ENCODE peak calls at places on chromosome 11, in five cellular contexts. One of them, this sample, is unnamed.

GRCh38 chr11:61075891-61076290 is 26.4 kb upstream of the CD5 start:
- DNase-seq in GM12891: no peak
- DNase-seq in IMR-90: peak
- DNase-seq in stomach: peak
- DNase-seq in HepG2: peak
- DNase-seq in this sample: peak

GRCh38 chr11:22808559-22809197 is 20.9 kb downstream of the SVIP start:
- DNase-seq in GM12891: no peak
- DNase-seq in IMR-90: no peak
- DNase-seq in stomach: no peak
- DNase-seq in HepG2: no peak
- DNase-seq in this sample: no peak

GRCh38 chr11:45961841-45962240 is 39.4 kb downstream of the LARGE2 start:
- DNase-seq in GM12891: no peak
- DNase-seq in IMR-90: no peak
- DNase-seq in stomach: no peak
- DNase-seq in HepG2: no peak
- DNase-seq in this sample: no peak

GRCh38 chr11:78319453-78319955 is 98.1 kb downstream of the GAB2 start:
- DNase-seq in GM12891: no peak
- DNase-seq in IMR-90: peak
- DNase-seq in stomach: no peak
- DNase-seq in HepG2: no peak
- DNase-seq in this sample: no peak

GRCh38 chr11:68735125-68735524 is 16.2 kb downstream of the TESMIN start:
- DNase-seq in GM12891: no peak
- DNase-seq in IMR-90: no peak
- DNase-seq in stomach: no peak
- DNase-seq in HepG2: no peak
- DNase-seq in this sample: no peak

GRCh38 chr11:773830-774229 is 3.5 kb downstream of the GATD1 start:
- DNase-seq in GM12891: no peak
- DNase-seq in IMR-90: no peak
- DNase-seq in stomach: no peak
- DNase-seq in HepG2: no peak
- DNase-seq in this sample: no peak

GRCh38 chr11:1768141-1768469 is 4.4 kb upstream of the CTSD start:
- DNase-seq in GM12891: no peak
- DNase-seq in IMR-90: no peak
- DNase-seq in stomach: no peak
- DNase-seq in HepG2: no peak
- DNase-seq in this sample: no peak

GRCh38 chr11:47396049-47396320 is 12.4 kb upstream of the SLC39A13 start:
- DNase-seq in GM12891: no peak
- DNase-seq in IMR-90: no peak
- DNase-seq in stomach: no peak
- DNase-seq in HepG2: no peak
- DNase-seq in this sample: no peak

GRCh38 chr11:2704356-2704755 is 4.6 kb upstream of the KCNQ1OT1 start:
- DNase-seq in GM12891: no peak
- DNase-seq in IMR-90: no peak
- DNase-seq in stomach: no peak
- DNase-seq in HepG2: no peak
- DNase-seq in this sample: no peak

GRCh38 chr11:118807800-118808778 is 17.1 kb upstream of the DDX6 start:
- DNase-seq in GM12891: no peak
- DNase-seq in IMR-90: no peak
- DNase-seq in stomach: no peak
- DNase-seq in HepG2: no peak
- DNase-seq in this sample: no peak

GRCh38 chr11:43555811-43556210 is 124.7 kb upstream of the HSD17B12 start:
- DNase-seq in GM12891: no peak
- DNase-seq in IMR-90: peak
- DNase-seq in stomach: no peak
- DNase-seq in HepG2: no peak
- DNase-seq in this sample: no peak

GRCh38 chr11:96187779-96188624 is 155.0 kb downstream of the MAML2 start:
- DNase-seq in GM12891: no peak
- DNase-seq in IMR-90: peak
- DNase-seq in stomach: no peak
- DNase-seq in HepG2: peak
- DNase-seq in this sample: peak

DNA sequence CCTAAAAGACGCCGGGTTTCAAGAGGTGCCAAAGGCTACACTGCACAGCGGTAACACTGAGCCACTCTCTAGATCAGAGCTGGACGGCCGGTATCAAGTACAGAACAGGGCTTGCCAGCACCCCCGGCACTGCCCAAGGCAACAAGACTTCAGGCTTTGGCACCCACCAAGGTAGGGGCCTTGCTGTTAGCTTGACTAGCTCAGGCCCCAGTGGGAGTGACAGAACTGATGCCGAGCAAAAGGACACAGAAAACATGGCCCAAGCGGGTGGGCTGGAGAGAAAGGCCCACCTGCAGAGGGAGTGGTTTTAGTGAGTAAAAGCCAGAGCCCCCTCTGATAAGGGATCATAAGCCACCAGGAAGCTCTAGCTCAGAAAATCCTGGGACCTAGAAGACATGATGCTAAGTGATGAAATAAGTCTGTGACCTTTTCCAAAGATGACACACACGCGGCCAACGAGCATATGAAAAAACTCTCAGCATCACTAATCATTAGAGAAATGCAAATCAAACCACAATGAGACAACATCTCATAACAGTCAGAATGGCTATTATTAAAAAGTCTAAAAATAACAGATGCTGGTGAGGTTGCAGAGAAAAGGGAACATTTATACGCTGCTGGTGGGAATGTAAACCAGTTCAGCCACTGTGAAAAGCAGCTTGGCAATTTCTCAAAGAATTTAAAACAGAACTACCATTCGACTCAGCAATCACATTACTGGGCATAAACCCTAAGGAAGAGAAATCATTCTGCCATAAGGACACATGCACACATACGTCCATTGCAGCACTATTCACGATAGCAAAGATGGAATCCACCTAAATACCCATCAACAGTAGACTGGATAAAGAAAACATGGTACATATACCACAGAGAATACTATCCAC is 12.9 kb downstream of the EHD1 start:
- DNase-seq in GM12891: no peak
- DNase-seq in IMR-90: peak
- DNase-seq in stomach: no peak
- DNase-seq in HepG2: no peak
- DNase-seq in this sample: no peak
- TF ChIP-seq POLR2A in GM12891: peak
- TF ChIP-seq POLR2A in IMR-90: no peak
- TF ChIP-seq POLR2A in stomach: no peak
- TF ChIP-seq POLR2A in HepG2: no peak
- TF ChIP-seq POLR2A in this sample: no peak

GRCh38 chr11:130068986-130069683 is 559 bp upstream of the APLP2 start:
- DNase-seq in GM12891: no peak
- DNase-seq in IMR-90: peak
- DNase-seq in stomach: peak
- DNase-seq in HepG2: no peak
- DNase-seq in this sample: peak
- TF ChIP-seq POLR2A in GM12891: no peak
- TF ChIP-seq POLR2A in IMR-90: no peak
- TF ChIP-seq POLR2A in stomach: no peak
- TF ChIP-seq POLR2A in HepG2: no peak
- TF ChIP-seq POLR2A in this sample: peak

GRCh38 chr11:66957971-66958231 is 282 bp downstream of the PC start:
- DNase-seq in GM12891: no peak
- DNase-seq in IMR-90: no peak
- DNase-seq in stomach: no peak
- DNase-seq in HepG2: no peak
- DNase-seq in this sample: no peak

GRCh38 chr11:66953431-66953833 is 4.8 kb downstream of the PC start:
- DNase-seq in GM12891: no peak
- DNase-seq in IMR-90: no peak
- DNase-seq in stomach: no peak
- DNase-seq in HepG2: no peak
- DNase-seq in this sample: no peak

GRCh38 chr11:66958956-66959274 is 732 bp upstream of the PC start:
- DNase-seq in GM12891: no peak
- DNase-seq in IMR-90: no peak
- DNase-seq in stomach: no peak
- DNase-seq in HepG2: no peak
- DNase-seq in this sample: no peak

GRCh38 chr11:66958232-66958955 is at the start of gene PC:
- DNase-seq in GM12891: peak
- DNase-seq in IMR-90: peak
- DNase-seq in stomach: peak
- DNase-seq in HepG2: peak
- DNase-seq in this sample: peak

DNA sequence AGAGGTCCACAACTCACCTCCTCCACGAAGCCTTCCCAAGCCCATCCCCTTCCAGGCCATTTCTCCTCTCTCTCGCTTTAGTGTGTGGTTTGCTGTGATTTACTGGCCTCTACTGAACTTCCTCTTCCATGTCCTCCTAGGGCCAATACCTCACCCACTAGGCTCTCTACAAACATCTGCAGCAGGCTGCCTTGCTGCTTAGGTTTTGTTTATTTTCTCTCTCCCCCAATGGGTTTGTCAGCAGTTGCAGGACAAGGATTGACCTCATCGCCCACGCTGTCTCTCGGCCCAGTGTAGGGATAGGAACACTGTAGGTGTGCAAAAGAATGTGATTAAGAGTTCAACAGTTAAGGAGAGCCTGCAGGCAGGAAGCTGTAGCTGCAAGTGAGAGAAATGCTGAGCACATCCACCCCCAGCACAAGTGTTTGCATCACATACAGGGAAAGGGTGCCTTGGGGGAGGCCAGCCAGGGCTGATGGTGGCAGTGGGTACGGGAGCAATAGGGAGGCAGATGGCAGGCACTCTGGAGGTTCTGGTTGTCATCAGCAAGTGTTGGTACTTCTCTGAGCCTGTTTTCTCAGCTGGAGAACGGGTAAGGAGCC is 1.4 kb downstream of the PC start:
- DNase-seq in GM12891: no peak
- DNase-seq in IMR-90: peak
- DNase-seq in stomach: peak
- DNase-seq in HepG2: peak
- DNase-seq in this sample: no peak
- TF ChIP-seq POLR2A in GM12891: no peak
- TF ChIP-seq POLR2A in IMR-90: peak
- TF ChIP-seq POLR2A in stomach: no peak
- TF ChIP-seq POLR2A in HepG2: no peak
- TF ChIP-seq POLR2A in this sample: no peak

GRCh38 chr11:114197799-114198500 is 98.2 kb upstream of the NNMT start:
- DNase-seq in GM12891: no peak
- DNase-seq in IMR-90: peak
- DNase-seq in stomach: peak
- DNase-seq in HepG2: no peak
- DNase-seq in this sample: no peak
- TF ChIP-seq POLR2A in GM12891: no peak
- TF ChIP-seq POLR2A in IMR-90: no peak
- TF ChIP-seq POLR2A in stomach: no peak
- TF ChIP-seq POLR2A in HepG2: no peak
- TF ChIP-seq POLR2A in this sample: no peak

DNA sequence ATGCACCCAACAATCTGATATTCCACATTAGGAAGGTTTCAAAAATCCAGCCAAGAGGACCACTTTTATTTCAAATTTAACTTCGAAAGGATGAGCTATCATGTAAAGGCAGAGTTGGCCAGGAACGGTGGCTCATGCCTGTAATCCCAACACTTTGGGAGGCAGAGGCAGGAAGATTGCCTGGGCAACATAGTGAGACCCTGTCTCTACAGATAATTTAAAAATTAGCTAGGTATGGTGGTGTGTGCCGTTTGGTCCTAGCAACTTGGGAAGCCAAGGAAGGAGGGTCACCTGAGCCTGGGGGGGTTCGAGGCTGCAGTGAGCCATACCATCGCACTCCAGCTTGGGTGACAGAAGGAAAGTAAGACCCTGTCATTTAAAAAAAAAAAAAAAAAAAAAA is 96.7 kb downstream of the CADM1 start:
- DNase-seq in GM12891: no peak
- DNase-seq in IMR-90: no peak
- DNase-seq in stomach: no peak
- DNase-seq in HepG2: no peak
- DNase-seq in this sample: no peak
- TF ChIP-seq POLR2A in GM12891: no peak
- TF ChIP-seq POLR2A in IMR-90: no peak
- TF ChIP-seq POLR2A in stomach: no peak
- TF ChIP-seq POLR2A in HepG2: no peak
- TF ChIP-seq POLR2A in this sample: no peak